ENCODE peak calls at places on chromosome 5, in six cellular contexts. X, O, B, A, H and I are unnamed samples.

GRCh38 chr5:87770016-87770415 is 357.3 kb upstream of the CCNH start:
- DNase-seq in X (no peak), O (no peak), B (no peak), A (no peak), H (no peak), I (no peak)

GRCh38 chr5:178234753-178235599 is 2.4 kb upstream of the PHYKPL start:
- DNase-seq in X (peak), O (no peak), B (peak), A (peak), H (peak), I (no peak)

GRCh38 chr5:140916325-140916724 is 9.8 kb upstream of the PCDHAC1 start:
- DNase-seq in X (no peak), O (no peak), B (no peak), A (no peak), H (no peak), I (no peak)

GRCh38 chr5:39714036-39714698 is 289.4 kb upstream of the DAB2 start:
- DNase-seq in X (peak), O (no peak), B (peak), A (peak), H (peak), I (peak)

GRCh38 chr5:21802869-21803490 is 1050.2 kb downstream of the CDH12 start:
- DNase-seq in X (peak), O (peak), B (peak), A (no peak), H (no peak), I (no peak)

GRCh38 chr5:55923177-55923872 is 71.4 kb downstream of the IL6ST start:
- DNase-seq in X (no peak), O (no peak), B (no peak), A (no peak), H (no peak), I (no peak)

GRCh38 chr5:134003957-134004625 is 684 bp downstream of the VDAC1 start:
- DNase-seq in X (peak), O (no peak), B (no peak), A (peak), H (peak), I (no peak)

GRCh38 chr5:171562822-171563221 is 143.4 kb downstream of the FGF18 start:
- DNase-seq in X (no peak), O (no peak), B (no peak), A (no peak), H (no peak), I (no peak)

GRCh38 chr5:100026601-100027000 is 508.6 kb upstream of the FAM174A start:
- DNase-seq in X (no peak), O (no peak), B (peak), A (no peak), H (no peak), I (no peak)